ENCODE peak calls at places on chromosomes 6 and 20, in nine cellular contexts. One of them, this sample, is unnamed.

GRCh38 chr20:16063876-16064275 is 509.4 kb downstream of the KIF16B start:
- DNase-seq in adrenal gland: no peak
- DNase-seq in Karpas-422: no peak
- DNase-seq in WERI-Rb-1: no peak
- DNase-seq in Panc1: no peak
- DNase-seq in body of pancreas: no peak
- DNase-seq in HCT116: no peak
- DNase-seq in stomach: no peak
- DNase-seq in left lung: no peak
- DNase-seq in this sample: no peak

GRCh38 chr20:4813076-4813838 is 91.5 kb downstream of the PRND start:
- DNase-seq in left lung: no peak
- DNase-seq in HCT116: no peak
- DNase-seq in adrenal gland: no peak
- DNase-seq in body of pancreas: no peak
- DNase-seq in Panc1: no peak
- DNase-seq in WERI-Rb-1: no peak
- DNase-seq in stomach: no peak
- DNase-seq in Karpas-422: peak; percentile 89
- DNase-seq in this sample: no peak

GRCh38 chr6:30990422-30991086 is 7.0 kb downstream of the MUC21 start:
- DNase-seq in Karpas-422: no peak
- DNase-seq in adrenal gland: no peak
- DNase-seq in body of pancreas: no peak
- DNase-seq in left lung: no peak
- DNase-seq in Panc1: no peak
- DNase-seq in HCT116: no peak
- DNase-seq in WERI-Rb-1: no peak
- DNase-seq in stomach: no peak
- DNase-seq in this sample: peak; percentile 51

GRCh38 chr6:20757761-20758160 is 223.5 kb downstream of the CDKAL1 start:
- DNase-seq in WERI-Rb-1: no peak
- DNase-seq in Karpas-422: no peak
- DNase-seq in left lung: no peak
- DNase-seq in HCT116: no peak
- DNase-seq in body of pancreas: no peak
- DNase-seq in stomach: no peak
- DNase-seq in Panc1: no peak
- DNase-seq in adrenal gland: no peak
- DNase-seq in this sample: no peak

GRCh38 chr6:30890646-30891449 is 6.5 kb downstream of the DDR1 start:
- DNase-seq in body of pancreas: peak; percentile 7
- DNase-seq in left lung: no peak
- DNase-seq in HCT116: no peak
- DNase-seq in adrenal gland: peak; percentile 6
- DNase-seq in WERI-Rb-1: no peak
- DNase-seq in stomach: no peak
- DNase-seq in Panc1: no peak
- DNase-seq in Karpas-422: no peak
- DNase-seq in this sample: peak; percentile 46

GRCh38 chr20:53575481-53576194 is 18.0 kb downstream of the ZNF217 start:
- DNase-seq in WERI-Rb-1: no peak
- DNase-seq in stomach: peak; percentile 23
- DNase-seq in Karpas-422: no peak
- DNase-seq in adrenal gland: no peak
- DNase-seq in HCT116: no peak
- DNase-seq in body of pancreas: no peak
- DNase-seq in left lung: peak; percentile 22
- DNase-seq in Panc1: no peak
- DNase-seq in this sample: no peak

GRCh38 chr6:113129991-113130390 is 727.2 kb upstream of the MARCKS start:
- DNase-seq in Panc1: no peak
- DNase-seq in HCT116: no peak
- DNase-seq in Karpas-422: no peak
- DNase-seq in stomach: no peak
- DNase-seq in body of pancreas: no peak
- DNase-seq in adrenal gland: no peak
- DNase-seq in WERI-Rb-1: no peak
- DNase-seq in left lung: no peak
- DNase-seq in this sample: no peak

GRCh38 chr6:73049971-73050594 is 175.2 kb downstream of the KHDC1L start:
- DNase-seq in WERI-Rb-1: no peak
- DNase-seq in HCT116: no peak
- DNase-seq in adrenal gland: no peak
- DNase-seq in body of pancreas: no peak
- DNase-seq in Karpas-422: no peak
- DNase-seq in stomach: no peak
- DNase-seq in Panc1: no peak
- DNase-seq in left lung: no peak
- DNase-seq in this sample: no peak

GRCh38 chr6:95413789-95414188 is 163.5 kb upstream of the MANEA start:
- DNase-seq in Panc1: no peak
- DNase-seq in stomach: no peak
- DNase-seq in Karpas-422: no peak
- DNase-seq in body of pancreas: no peak
- DNase-seq in HCT116: no peak
- DNase-seq in WERI-Rb-1: no peak
- DNase-seq in adrenal gland: no peak
- DNase-seq in left lung: no peak
- DNase-seq in this sample: peak; percentile 0

GRCh38 chr20:57657537-57658446 is 37.6 kb upstream of the ZBP1 start:
- DNase-seq in Panc1: no peak
- DNase-seq in adrenal gland: no peak
- DNase-seq in WERI-Rb-1: peak; percentile 34
- DNase-seq in left lung: peak; percentile 60
- DNase-seq in Karpas-422: no peak
- DNase-seq in stomach: peak; percentile 70
- DNase-seq in HCT116: no peak
- DNase-seq in body of pancreas: peak; percentile 15
- DNase-seq in this sample: peak; percentile 47

GRCh38 chr20:50092436-50092835 is 20.5 kb downstream of the UBE2V1 start:
- DNase-seq in left lung: no peak
- DNase-seq in WERI-Rb-1: no peak
- DNase-seq in stomach: no peak
- DNase-seq in Panc1: no peak
- DNase-seq in body of pancreas: no peak
- DNase-seq in HCT116: no peak
- DNase-seq in Karpas-422: no peak
- DNase-seq in adrenal gland: no peak
- DNase-seq in this sample: no peak

GRCh38 chr6:11770546-11771466 is 7.8 kb downstream of the ADTRP start:
- DNase-seq in WERI-Rb-1: peak; percentile 78
- DNase-seq in adrenal gland: peak; percentile 62
- DNase-seq in stomach: peak; percentile 74
- DNase-seq in Karpas-422: no peak
- DNase-seq in left lung: peak; percentile 91
- DNase-seq in Panc1: no peak
- DNase-seq in body of pancreas: peak; percentile 40
- DNase-seq in HCT116: peak; percentile 89
- DNase-seq in this sample: peak; percentile 68

GRCh38 chr6:151413372-151414145 is 22.2 kb upstream of the ZBTB2 start:
- DNase-seq in Karpas-422: no peak
- DNase-seq in body of pancreas: no peak
- DNase-seq in Panc1: no peak
- DNase-seq in stomach: no peak
- DNase-seq in left lung: no peak
- DNase-seq in HCT116: no peak
- DNase-seq in WERI-Rb-1: no peak
- DNase-seq in adrenal gland: no peak
- DNase-seq in this sample: no peak

GRCh38 chr6:4858194-4859028 is 82.2 kb downstream of the CDYL start:
- DNase-seq in left lung: no peak
- DNase-seq in HCT116: no peak
- DNase-seq in WERI-Rb-1: no peak
- DNase-seq in Karpas-422: no peak
- DNase-seq in stomach: no peak
- DNase-seq in body of pancreas: no peak
- DNase-seq in adrenal gland: peak; percentile 18
- DNase-seq in Panc1: no peak
- DNase-seq in this sample: no peak

GRCh38 chr6:3326179-3326971 is 67.6 kb downstream of the PSMG4 start:
- DNase-seq in HCT116: no peak
- DNase-seq in Panc1: no peak
- DNase-seq in stomach: peak; percentile 13
- DNase-seq in adrenal gland: no peak
- DNase-seq in body of pancreas: no peak
- DNase-seq in WERI-Rb-1: no peak
- DNase-seq in left lung: no peak
- DNase-seq in Karpas-422: no peak
- DNase-seq in this sample: peak; percentile 80

GRCh38 chr6:3323696-3324261 is 65.0 kb downstream of the PSMG4 start:
- DNase-seq in stomach: no peak
- DNase-seq in Karpas-422: no peak
- DNase-seq in left lung: no peak
- DNase-seq in adrenal gland: no peak
- DNase-seq in WERI-Rb-1: no peak
- DNase-seq in Panc1: no peak
- DNase-seq in body of pancreas: no peak
- DNase-seq in HCT116: no peak
- DNase-seq in this sample: no peak

GRCh38 chr6:3324262-3324942 is 65.7 kb downstream of the PSMG4 start:
- DNase-seq in Karpas-422: no peak
- DNase-seq in WERI-Rb-1: no peak
- DNase-seq in left lung: peak; percentile 61
- DNase-seq in adrenal gland: peak; percentile 53
- DNase-seq in body of pancreas: no peak
- DNase-seq in HCT116: no peak
- DNase-seq in stomach: no peak
- DNase-seq in Panc1: no peak
- DNase-seq in this sample: no peak

GRCh38 chr6:3326981-3327380 is 68.2 kb downstream of the PSMG4 start:
- DNase-seq in adrenal gland: no peak
- DNase-seq in stomach: peak; percentile 20
- DNase-seq in Panc1: no peak
- DNase-seq in body of pancreas: no peak
- DNase-seq in left lung: no peak
- DNase-seq in HCT116: no peak
- DNase-seq in Karpas-422: no peak
- DNase-seq in WERI-Rb-1: no peak
- DNase-seq in this sample: no peak

GRCh38 chr6:3325210-3325609 is 66.5 kb downstream of the PSMG4 start:
- DNase-seq in HCT116: no peak
- DNase-seq in body of pancreas: no peak
- DNase-seq in Panc1: no peak
- DNase-seq in Karpas-422: no peak
- DNase-seq in left lung: no peak
- DNase-seq in WERI-Rb-1: no peak
- DNase-seq in adrenal gland: peak; percentile 87
- DNase-seq in stomach: no peak
- DNase-seq in this sample: no peak
- H3K36me3 ChIP-seq in HCT116: no peaks in the 10 kb centered on the region
- H3K36me3 ChIP-seq in body of pancreas: no peaks in the 10 kb centered on the region
- H3K36me3 ChIP-seq in Panc1: no peaks in the 10 kb centered on the region
- H3K36me3 ChIP-seq in Karpas-422: no peaks in the 10 kb centered on the region
- H3K36me3 ChIP-seq in left lung: no peaks in the 10 kb centered on the region
- H3K36me3 ChIP-seq in WERI-Rb-1: peaks cover 18% of the 10 kb centered on the region
- H3K36me3 ChIP-seq in adrenal gland: no peaks in the 10 kb centered on the region
- H3K36me3 ChIP-seq in stomach: no peaks in the 10 kb centered on the region
- H3K36me3 ChIP-seq in this sample: no peaks in the 10 kb centered on the region

GRCh38 chr20:46312945-46313861 is 4.9 kb upstream of the CDH22 start:
- DNase-seq in left lung: no peak
- DNase-seq in adrenal gland: no peak
- DNase-seq in body of pancreas: no peak
- DNase-seq in HCT116: no peak
- DNase-seq in stomach: no peak
- DNase-seq in WERI-Rb-1: no peak
- DNase-seq in Panc1: no peak
- DNase-seq in Karpas-422: no peak
- DNase-seq in this sample: no peak
- H3K27me3 ChIP-seq in left lung: peaks cover 91% of the 10 kb centered on the region
- H3K27me3 ChIP-seq in adrenal gland: peaks cover 52% of the 10 kb centered on the region
- H3K27me3 ChIP-seq in body of pancreas: peaks cover 11% of the 10 kb centered on the region
- H3K27me3 ChIP-seq in HCT116: peaks cover 16% of the 10 kb centered on the region
- H3K27me3 ChIP-seq in stomach: peaks cover 99% of the 10 kb centered on the region
- H3K27me3 ChIP-seq in WERI-Rb-1: no peaks in the 10 kb centered on the region
- H3K27me3 ChIP-seq in Panc1: peaks cover 37% of the 10 kb centered on the region
- H3K27me3 ChIP-seq in Karpas-422: no peaks in the 10 kb centered on the region
- H3K27me3 ChIP-seq in this sample: peaks cover 69% of the 10 kb centered on the region

GRCh38 chr6:167768471-167769215 is 58.1 kb upstream of the AFDN start:
- DNase-seq in HCT116: no peak
- DNase-seq in stomach: no peak
- DNase-seq in left lung: no peak
- DNase-seq in body of pancreas: no peak
- DNase-seq in WERI-Rb-1: no peak
- DNase-seq in adrenal gland: no peak
- DNase-seq in Karpas-422: no peak
- DNase-seq in Panc1: no peak
- DNase-seq in this sample: no peak
- H3K4me3 ChIP-seq in HCT116: no peak overlapping the region
- H3K4me3 ChIP-seq in stomach: no peak overlapping the region
- H3K4me3 ChIP-seq in left lung: no peak overlapping the region
- H3K4me3 ChIP-seq in body of pancreas: no peak overlapping the region
- H3K4me3 ChIP-seq in WERI-Rb-1: no peak overlapping the region
- H3K4me3 ChIP-seq in adrenal gland: no peak overlapping the region
- H3K4me3 ChIP-seq in Karpas-422: no peak overlapping the region
- H3K4me3 ChIP-seq in Panc1: no peak overlapping the region
- H3K4me3 ChIP-seq in this sample: no peak overlapping the region

GRCh38 chr20:40422665-40423064 is 266.4 kb downstream of the MAFB start:
- DNase-seq in HCT116: no peak
- DNase-seq in WERI-Rb-1: no peak
- DNase-seq in left lung: no peak
- DNase-seq in body of pancreas: no peak
- DNase-seq in adrenal gland: no peak
- DNase-seq in Karpas-422: no peak
- DNase-seq in Panc1: no peak
- DNase-seq in stomach: no peak
- DNase-seq in this sample: no peak
- H3K36me3 ChIP-seq in HCT116: no peaks in the 10 kb centered on the region
- H3K36me3 ChIP-seq in WERI-Rb-1: no peaks in the 10 kb centered on the region
- H3K36me3 ChIP-seq in left lung: no peaks in the 10 kb centered on the region
- H3K36me3 ChIP-seq in body of pancreas: no peaks in the 10 kb centered on the region
- H3K36me3 ChIP-seq in adrenal gland: no peaks in the 10 kb centered on the region
- H3K36me3 ChIP-seq in Karpas-422: no peaks in the 10 kb centered on the region
- H3K36me3 ChIP-seq in Panc1: no peaks in the 10 kb centered on the region
- H3K36me3 ChIP-seq in stomach: no peaks in the 10 kb centered on the region
- H3K36me3 ChIP-seq in this sample: no peaks in the 10 kb centered on the region

DNA sequence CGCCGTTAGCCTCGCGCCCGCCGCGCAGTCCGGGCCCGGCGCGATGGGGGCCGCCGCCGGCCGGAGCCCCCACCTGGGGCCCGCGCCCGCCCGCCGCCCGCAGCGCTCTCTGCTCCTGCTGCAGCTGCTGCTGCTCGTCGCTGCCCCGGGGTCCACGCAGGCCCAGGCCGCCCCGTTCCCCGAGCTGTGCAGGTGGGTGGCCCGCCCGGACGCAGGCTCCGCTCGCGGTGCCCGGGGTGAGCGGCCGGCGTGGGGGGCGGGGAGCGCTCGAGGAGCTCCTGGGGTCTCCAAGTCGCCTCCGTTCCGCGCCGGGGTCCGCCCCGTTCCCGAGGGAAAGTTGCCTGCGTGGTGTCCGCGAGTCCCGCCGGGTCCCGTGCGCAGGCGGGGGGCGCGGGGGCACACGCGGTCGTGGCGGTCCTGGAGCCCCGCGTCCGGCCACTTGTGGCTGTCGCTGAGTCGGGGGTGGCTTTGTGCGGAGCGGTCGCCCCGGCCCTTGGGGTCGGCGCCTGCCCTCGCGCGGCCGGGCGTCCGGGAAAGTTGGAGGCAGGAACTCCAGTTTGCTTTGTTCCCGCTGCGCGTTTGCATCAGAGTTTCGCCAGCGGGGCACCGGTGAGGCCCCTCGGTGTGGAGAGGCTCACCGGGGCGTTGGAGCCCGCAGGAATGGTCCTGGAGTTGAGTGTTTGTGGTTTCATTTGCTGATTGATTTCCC is 476 bp downstream of the IGF2R start:
- DNase-seq in HCT116: no peak
- DNase-seq in Panc1: no peak
- DNase-seq in adrenal gland: no peak
- DNase-seq in left lung: no peak
- DNase-seq in WERI-Rb-1: peak; percentile 24
- DNase-seq in stomach: peak; percentile 31
- DNase-seq in Karpas-422: peak; percentile 55
- DNase-seq in body of pancreas: peak; percentile 50
- DNase-seq in this sample: peak; percentile 79
- H3K27me3 ChIP-seq in HCT116: no peaks in the 10 kb centered on the region
- H3K27me3 ChIP-seq in Panc1: no peaks in the 10 kb centered on the region
- H3K27me3 ChIP-seq in adrenal gland: no peaks in the 10 kb centered on the region
- H3K27me3 ChIP-seq in left lung: no peaks in the 10 kb centered on the region
- H3K27me3 ChIP-seq in WERI-Rb-1: no peaks in the 10 kb centered on the region
- H3K27me3 ChIP-seq in stomach: peaks cover 5% of the 10 kb centered on the region
- H3K27me3 ChIP-seq in Karpas-422: no peaks in the 10 kb centered on the region
- H3K27me3 ChIP-seq in body of pancreas: no peaks in the 10 kb centered on the region
- H3K27me3 ChIP-seq in this sample: no peaks in the 10 kb centered on the region

This sample was measured in H7.